ENCODE peak calls at places on chromosome 11, in four cellular contexts. U, O, K and L are unnamed samples.

GRCh38 chr11:22317656-22318055 is 20.5 kb upstream of the SLC17A6 start:
- DNase-seq in O (no peak), K (no peak), U (no peak), L (no peak)

GRCh38 chr11:121152764-121153163 is 51.7 kb downstream of the TECTA start:
- DNase-seq in U (no peak), K (no peak), O (no peak), L (no peak)

GRCh38 chr11:2791521-2792375 is 92.0 kb upstream of the KCNQ1OT1 start:
- DNase-seq in U (peak), O (no peak), K (no peak), L (no peak)

GRCh38 chr11:126664643-126665042 is 309.2 kb downstream of the ST3GAL4 start:
- DNase-seq in O (no peak), K (no peak), U (no peak), L (no peak)

GRCh38 chr11:10490398-10491232 is 35.6 kb downstream of the AMPD3 start:
- DNase-seq in K (peak), U (no peak), O (peak), L (no peak)

GRCh38 chr11:58286249-58286648 is 18.2 kb upstream of the OR10W1 start:
- DNase-seq in K (peak), O (peak), U (no peak), L (peak)

GRCh38 chr11:113269096-113269495 is 45.3 kb upstream of the TTC12 start:
- DNase-seq in O (no peak), K (no peak), U (no peak), L (no peak)

GRCh38 chr11:70627219-70627618 is 228.9 kb downstream of the CTTN start:
- DNase-seq in U (no peak), O (peak), K (no peak), L (no peak)

GRCh38 chr11:64263021-64263946 is 12.0 kb downstream of the PLCB3 start:
- DNase-seq in O (no peak), U (no peak), K (no peak), L (no peak)

GRCh38 chr11:9047986-9048522 is 43.3 kb downstream of the SCUBE2 start:
- DNase-seq in K (no peak), U (no peak), O (no peak), L (no peak)

GRCh38 chr11:76695767-76696166 is 25.2 kb upstream of the LRRC32 start:
- DNase-seq in U (no peak), K (no peak), O (no peak), L (no peak)

GRCh38 chr11:133388975-133389568 is 143.2 kb downstream of the OPCML start:
- DNase-seq in K (no peak), U (no peak), O (no peak), L (no peak)

GRCh38 chr11:132909016-132909606 is 623.2 kb downstream of the OPCML start:
- DNase-seq in K (no peak), O (no peak), U (no peak), L (no peak)

GRCh38 chr11:102610198-102610597 is 14.9 kb downstream of the MMP20 start:
- DNase-seq in K (no peak), U (no peak), O (no peak), L (no peak)

GRCh38 chr11:33674035-33674814 is 26.4 kb downstream of the C11orf91 start:
- DNase-seq in O (no peak), K (no peak), U (no peak), L (no peak)

GRCh38 chr11:7892751-7893356 is 38.2 kb downstream of the OR10A6 start:
- DNase-seq in U (no peak), K (peak), O (peak), L (peak)

GRCh38 chr11:63998558-63999348 is 12.5 kb downstream of the OTUB1 start:
- DNase-seq in K (no peak), U (peak), O (no peak), L (no peak)

GRCh38 chr11:102421262-102421661 is 31.3 kb downstream of the TMEM123 start:
- DNase-seq in U (no peak), K (no peak), O (no peak), L (no peak)

GRCh38 chr11:12625438-12626071 is 48.7 kb upstream of the TEAD1 start:
- DNase-seq in O (no peak), K (no peak), U (no peak), L (no peak)

GRCh38 chr11:128884703-128885338 is 6.3 kb upstream of the KCNJ5 start:
- DNase-seq in U (peak), K (peak), O (peak), L (peak)

GRCh38 chr11:111561801-111562325 is 21.3 kb downstream of the LAYN start:
- DNase-seq in U (no peak), K (no peak), O (peak), L (no peak)

GRCh38 chr11:57425565-57426438 is 1.1 kb downstream of the SLC43A3 start:
- DNase-seq in K (no peak), U (no peak), O (no peak), L (no peak)

GRCh38 chr11:129700701-129701100 is 114.9 kb upstream of the TMEM45B start:
- DNase-seq in U (no peak), O (no peak), K (peak), L (no peak)

GRCh38 chr11:69638941-69639681 is 1.8 kb upstream of the CCND1 start:
- DNase-seq in O (peak), U (peak), K (peak), L (peak)

GRCh38 chr11:64661146-64661545 is 61.9 kb downstream of the NRXN2 start:
- DNase-seq in U (no peak), O (no peak), K (no peak), L (no peak)

GRCh38 chr11:6895010-6895409 is 2.7 kb upstream of the OR2D2 start:
- DNase-seq in U (no peak), K (no peak), O (no peak), L (no peak)

GRCh38 chr11:6269994-6270393 is 10.4 kb downstream of the CCKBR start:
- DNase-seq in O (no peak), U (peak), K (peak), L (no peak)

GRCh38 chr11:57294225-57295131 is 30.3 kb downstream of the TNKS1BP1 start:
- DNase-seq in K (no peak), U (no peak), O (no peak), L (no peak)

GRCh38 chr11:206516-207212 is 535 bp downstream of the BET1L start:
- DNase-seq in K (peak), O (no peak), U (no peak), L (peak)

GRCh38 chr11:123137496-123138270 is 57.4 kb downstream of the CLMP start:
- DNase-seq in U (peak), O (no peak), K (no peak), L (no peak)

GRCh38 chr11:64813826-64814225 is 3.5 kb upstream of the MEN1 start:
- DNase-seq in K (no peak), O (no peak), U (no peak), L (no peak)

GRCh38 chr11:84800755-84801346 is 826.3 kb downstream of the DLG2 start:
- DNase-seq in O (peak), K (no peak), U (no peak), L (peak)

GRCh38 chr11:106132582-106133354 is 55.3 kb downstream of the AASDHPPT start:
- DNase-seq in U (no peak), K (no peak), O (no peak), L (no peak)

GRCh38 chr11:115716577-115717214 is 212.5 kb upstream of the CADM1 start:
- DNase-seq in U (no peak), O (no peak), K (no peak), L (no peak)

GRCh38 chr11:17414317-17414737 is 25.9 kb upstream of the KCNJ11 start:
- DNase-seq in K (no peak), O (no peak), U (no peak), L (no peak)

GRCh38 chr11:37465221-37465620 is 867.2 kb upstream of the RAG2 start:
- DNase-seq in O (no peak), K (no peak), U (no peak), L (no peak)

GRCh38 chr11:1574256-1575242 is 2.5 kb upstream of the DUSP8 start:
- DNase-seq in U (peak), O (no peak), K (peak), L (peak)

GRCh38 chr11:30358569-30358968 is 35.7 kb downstream of the ARL14EP start:
- DNase-seq in O (no peak), U (no peak), K (no peak), L (no peak)

GRCh38 chr11:69721061-69721460 is 17.2 kb upstream of the FGF19 start:
- DNase-seq in U (no peak), O (no peak), K (no peak), L (no peak)

GRCh38 chr11:90747057-90747456 is 524.2 kb upstream of the CHORDC1 start:
- DNase-seq in O (no peak), U (no peak), K (no peak), L (no peak)

DNA sequence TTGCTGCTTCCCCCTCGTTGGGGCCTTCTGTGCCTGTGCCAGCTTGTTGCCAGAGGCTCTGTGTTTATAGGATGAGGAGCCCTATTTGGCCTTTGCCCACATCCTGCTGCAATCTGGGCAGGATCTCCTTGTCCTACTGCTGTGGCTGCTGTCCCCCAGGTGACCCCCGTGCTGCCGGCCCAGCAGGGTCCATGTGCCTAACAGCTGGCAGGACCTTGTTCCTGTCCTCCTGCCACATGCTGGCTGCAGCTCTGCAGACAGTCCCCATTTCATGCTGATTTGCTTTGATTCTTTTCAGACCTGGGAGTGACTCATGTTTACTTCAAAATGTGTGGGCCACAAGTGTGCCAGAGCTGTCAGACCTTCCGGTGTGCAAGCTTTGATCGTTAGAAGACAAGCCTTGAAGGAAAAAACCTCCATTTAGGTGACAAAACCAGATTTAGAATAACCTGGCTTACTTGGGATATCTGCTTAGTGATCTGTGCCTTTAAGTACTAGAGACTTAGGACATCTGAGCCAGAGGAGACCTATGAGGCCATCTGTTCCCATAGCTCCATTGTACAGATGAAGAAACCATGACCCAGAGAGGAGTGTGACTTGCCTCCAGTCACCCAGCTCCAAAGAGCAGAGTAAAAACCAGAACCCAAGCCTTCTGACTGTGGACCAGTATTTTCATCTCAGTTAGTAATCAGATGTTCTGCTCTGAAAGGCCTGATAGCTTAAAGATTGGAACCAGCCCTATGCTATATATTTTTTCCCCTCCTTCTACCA is 11.1 kb downstream of the NAV2 start:
- DNase-seq in U (no peak), O (peak), K (no peak), L (no peak)
- TF ChIP-seq ELF4 in U (no peak), O (no peak), K (no peak), L (no peak)

DNA sequence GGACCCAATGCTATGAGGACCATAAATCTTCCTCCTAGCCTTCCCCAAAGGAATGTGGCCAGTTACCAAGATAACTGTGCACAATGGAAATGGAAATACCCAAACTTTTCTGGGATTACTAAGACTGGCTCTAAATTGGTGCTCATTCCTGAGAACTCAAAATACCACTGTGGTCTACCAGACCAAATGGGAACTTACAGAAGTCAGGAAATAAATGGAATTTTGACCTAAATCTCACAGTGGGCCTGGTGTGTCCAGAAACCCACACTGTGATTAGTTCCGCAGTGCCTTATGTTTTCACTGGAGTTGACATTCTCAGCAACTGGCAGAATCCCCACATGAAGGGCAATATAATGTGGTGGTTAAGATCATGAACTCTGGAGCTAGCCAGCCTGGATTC is 99.4 kb upstream of the ZC3H12C start:
- DNase-seq in U (no peak), K (no peak), O (no peak), L (no peak)
- TF ChIP-seq ELF4 in U (no peak), K (no peak), O (no peak), L (no peak)

GRCh38 chr11:46458491-46458890 is 66.9 kb upstream of the CHRM4 start:
- DNase-seq in U (no peak), K (no peak), O (no peak), L (no peak)

GRCh38 chr11:46463701-46464100 is 72.1 kb upstream of the CHRM4 start:
- DNase-seq in O (no peak), K (no peak), U (no peak), L (no peak)

GRCh38 chr11:46457659-46458058 is 66.1 kb upstream of the CHRM4 start:
- DNase-seq in O (no peak), K (no peak), U (no peak), L (no peak)

GRCh38 chr11:46465683-46466082 is 74.1 kb upstream of the CHRM4 start:
- DNase-seq in K (no peak), O (peak), U (no peak), L (no peak)

GRCh38 chr11:46461461-46461927 is 69.9 kb upstream of the CHRM4 start:
- DNase-seq in O (peak), K (no peak), U (no peak), L (no peak)
- TF ChIP-seq ELF4 in O (no peak), K (no peak), U (no peak), L (no peak)

GRCh38 chr11:66543263-66544107 is 2.4 kb downstream of the ZDHHC24 start:
- DNase-seq in K (no peak), U (peak), O (no peak), L (no peak)
- TF ChIP-seq ELF4 in K (no peak), U (no peak), O (no peak), L (no peak)

GRCh38 chr11:15523576-15523975 is 408.9 kb downstream of the INSC start:
- DNase-seq in U (no peak), O (no peak), K (no peak), L (peak)

GRCh38 chr11:15519911-15520310 is 405.2 kb downstream of the INSC start:
- DNase-seq in K (no peak), O (no peak), U (no peak), L (no peak)

GRCh38 chr11:15519124-15519791 is 404.5 kb downstream of the INSC start:
- DNase-seq in U (no peak), K (no peak), O (no peak), L (no peak)
- TF ChIP-seq ELF4 in U (no peak), K (no peak), O (no peak), L (no peak)

GRCh38 chr11:66115638-66116410 is 45.8 kb downstream of the PACS1 start:
- DNase-seq in O (peak), U (no peak), K (no peak), L (no peak)

GRCh38 chr11:66116576-66117361 is 46.7 kb downstream of the PACS1 start:
- DNase-seq in U (no peak), K (no peak), O (no peak), L (no peak)

GRCh38 chr11:66121453-66121852 is 51.4 kb downstream of the PACS1 start:
- DNase-seq in K (no peak), O (no peak), U (no peak), L (no peak)

GRCh38 chr11:66118847-66119246 is 48.8 kb downstream of the PACS1 start:
- DNase-seq in U (no peak), K (no peak), O (no peak), L (no peak)

GRCh38 chr11:66119348-66120133 is 49.5 kb downstream of the PACS1 start:
- DNase-seq in U (no peak), K (no peak), O (peak), L (no peak)
- TF ChIP-seq ELF4 in U (no peak), K (no peak), O (no peak), L (no peak)

DNA sequence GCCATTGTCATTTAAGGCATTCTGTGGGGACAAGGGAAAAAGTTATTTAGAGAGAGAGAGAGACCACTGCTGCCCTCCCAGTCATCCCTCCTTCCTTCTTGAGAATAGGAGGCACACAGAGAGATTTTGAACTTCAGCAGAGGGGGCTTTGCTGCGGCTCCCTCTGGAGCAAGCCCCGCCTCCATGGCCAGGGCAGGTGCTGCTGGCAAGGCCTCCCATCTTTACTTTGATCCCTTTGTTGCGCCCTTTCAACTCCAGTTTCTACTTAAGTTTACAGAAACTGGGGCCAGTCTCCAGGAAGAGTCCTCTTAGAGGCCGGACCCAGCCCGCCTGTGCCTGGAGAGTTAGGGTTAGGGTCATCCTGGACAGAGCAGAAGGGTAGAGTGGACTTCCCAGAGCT is 4.4 kb downstream of the OR8B8 start:
- DNase-seq in K (no peak), U (no peak), O (no peak), L (no peak)
- TF ChIP-seq ELF4 in K (no peak), U (no peak), O (no peak), L (no peak)

GRCh38 chr11:117876049-117876340 is 463 bp downstream of the FXYD6 start:
- DNase-seq in O (no peak), K (no peak), U (no peak), L (no peak)
- TF ChIP-seq ELF4 in O (no peak), K (no peak), U (no peak), L (no peak)